ENCODE peak calls at places on chromosomes 7 and 10, in ten cellular contexts. N is K562, O is HL-60, P is stomach, B is HepG2, C is GM23338, F is sigmoid colon, T is breast epithelium, U is HCT116, R is SK-N-SH. J is an unnamed sample.

GRCh38 chr7:30799206-30799975 is 28.2 kb downstream of the MINDY4 start:
- DNase-seq in N (no peak), O (no peak), P (no peak), B (no peak), C (no peak), F (peak), T (no peak), U (no peak), R (no peak), J (peak)

GRCh38 chr10:96541921-96542320 is 28.2 kb upstream of the TLL2 start:
- DNase-seq in N (no peak), O (no peak), P (no peak), B (no peak), C (no peak), F (no peak), T (no peak), U (no peak), R (no peak), J (no peak)

GRCh38 chr10:78559514-78560392 is 509.0 kb upstream of the ZMIZ1 start:
- DNase-seq in N (no peak), O (no peak), P (no peak), B (no peak), C (peak), F (no peak), T (no peak), U (no peak), R (no peak), J (no peak)

GRCh38 chr7:73719806-73720169 is 319 bp upstream of the STX1A start:
- DNase-seq in N (no peak), O (peak), P (no peak), B (no peak), C (no peak), F (no peak), T (no peak), U (no peak), R (no peak), J (no peak)

GRCh38 chr10:79581044-79581443 is 20.8 kb upstream of the SFTPA2 start:
- DNase-seq in N (no peak), O (no peak), P (no peak), B (no peak), C (no peak), F (no peak), T (no peak), U (no peak), R (no peak), J (no peak)

GRCh38 chr7:96084880-96085551 is 236.9 kb downstream of the SLC25A13 start:
- DNase-seq in N (no peak), O (no peak), P (no peak), B (no peak), C (no peak), F (no peak), T (no peak), U (no peak), R (no peak), J (no peak)

GRCh38 chr7:118803-119376 is 73.5 kb upstream of the FAM20C start:
- DNase-seq in N (no peak), O (peak), P (no peak), B (no peak), C (no peak), F (peak), T (no peak), U (no peak), R (no peak), J (no peak)

GRCh38 chr10:121710971-121711370 is 112.7 kb upstream of the FGFR2 start:
- DNase-seq in N (no peak), O (no peak), P (no peak), B (no peak), C (no peak), F (no peak), T (no peak), U (no peak), R (peak), J (no peak)

GRCh38 chr7:12296051-12296570 is 85.0 kb downstream of the TMEM106B start:
- DNase-seq in N (no peak), O (no peak), P (no peak), B (no peak), C (no peak), F (no peak), T (no peak), U (no peak), R (no peak), J (no peak)

GRCh38 chr10:101208543-101208942 is 20.7 kb downstream of the LBX1 start:
- DNase-seq in N (no peak), O (no peak), P (no peak), B (no peak), C (no peak), F (no peak), T (no peak), U (no peak), R (no peak), J (no peak)

GRCh38 chr7:106895246-106895864 is 30.3 kb downstream of the PIK3CG start:
- DNase-seq in N (no peak), O (peak), P (no peak), B (no peak), C (no peak), F (no peak), T (no peak), U (no peak), R (no peak), J (no peak)

GRCh38 chr7:137895301-137896201 is 48.8 kb upstream of the DGKI start:
- DNase-seq in N (no peak), O (peak), P (no peak), B (no peak), C (no peak), F (no peak), T (no peak), U (no peak), R (no peak), J (no peak)

GRCh38 chr10:132575320-132576201 is 38.0 kb downstream of the INPP5A start:
- DNase-seq in N (no peak), O (peak), P (peak), B (no peak), C (no peak), F (no peak), T (no peak), U (no peak), R (no peak), J (no peak)

GRCh38 chr7:86006909-86007308 is 636.8 kb upstream of the GRM3 start:
- DNase-seq in N (no peak), O (no peak), P (no peak), B (no peak), C (no peak), F (no peak), T (no peak), U (no peak), R (no peak), J (no peak)

GRCh38 chr7:86013662-86014061 is 630.0 kb upstream of the GRM3 start:
- DNase-seq in N (no peak), O (no peak), P (no peak), B (no peak), C (no peak), F (no peak), T (no peak), U (no peak), R (no peak), J (no peak)

GRCh38 chr7:86012955-86013354 is 630.8 kb upstream of the GRM3 start:
- DNase-seq in N (no peak), O (no peak), P (no peak), B (no peak), C (no peak), F (no peak), T (no peak), U (no peak), R (no peak), J (no peak)

DNA sequence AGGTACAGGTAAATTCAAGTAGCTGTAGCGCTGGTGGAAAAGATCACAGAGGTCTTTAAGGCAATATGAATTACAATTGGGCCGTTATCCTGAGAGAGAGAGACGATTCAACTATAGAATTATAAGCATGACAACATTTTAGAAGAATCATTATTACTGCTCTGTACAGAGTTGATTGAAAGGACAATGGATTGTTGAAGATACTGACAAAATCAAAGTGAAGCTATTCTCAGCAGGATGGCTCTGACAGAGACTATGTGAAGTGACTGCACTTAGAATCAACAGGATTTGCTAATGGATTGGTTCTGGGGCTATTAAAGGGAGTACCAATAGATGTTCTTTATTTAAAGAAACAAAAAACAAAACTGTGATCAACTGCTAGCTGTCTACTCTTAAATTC is 634.8 kb upstream of the GRM3 start:
- DNase-seq in N (no peak), O (no peak), P (no peak), B (no peak), C (peak), F (no peak), T (no peak), U (no peak), R (no peak), J (no peak)
- TF ChIP-seq POLR2AphosphoS5 in N (no peak), O (no peak), P (no peak), B (no peak), C (no peak), F (no peak), T (no peak), U (no peak), R (no peak), J (no peak)

DNA sequence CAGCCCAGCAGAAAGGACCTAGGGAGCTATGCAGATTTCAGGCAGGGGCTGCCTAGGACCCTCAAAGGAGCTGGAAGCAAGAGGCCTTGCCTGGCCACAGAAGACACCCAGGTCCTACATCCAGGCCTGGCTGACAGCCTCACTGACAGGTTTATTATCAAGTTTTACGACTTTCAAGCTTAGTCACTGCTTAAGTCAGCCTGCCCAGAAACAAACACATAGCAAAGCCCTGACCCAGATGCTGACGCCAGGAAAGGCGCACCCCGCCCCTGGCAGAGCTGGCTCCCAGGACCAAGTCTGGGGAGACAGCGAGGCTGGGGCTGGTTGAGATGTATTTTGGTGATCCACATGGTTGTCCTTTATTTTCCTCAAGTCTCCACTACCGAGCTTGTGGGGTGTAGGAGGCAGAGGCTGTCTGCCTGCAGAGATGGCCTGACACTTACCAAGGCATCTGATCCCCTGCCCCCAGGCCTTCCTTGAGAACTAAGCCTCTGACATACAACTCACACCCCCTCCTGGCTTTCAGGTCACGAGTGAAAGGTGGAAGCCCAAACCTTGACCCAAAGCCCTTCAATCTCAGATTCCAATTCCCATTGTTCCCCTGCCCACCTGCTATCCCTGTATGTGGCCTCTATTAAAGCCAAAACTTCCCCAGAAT is 80.7 kb upstream of the EMX2 start:
- DNase-seq in N (no peak), O (no peak), P (no peak), B (no peak), C (no peak), F (peak), T (no peak), U (peak), R (no peak), J (no peak)
- TF ChIP-seq POLR2AphosphoS5 in N (no peak), O (no peak), P (no peak), B (no peak), C (no peak), F (peak), T (peak), U (no peak), R (no peak), J (no peak)

GRCh38 chr10:71695502-71696476 is 23.8 kb downstream of the C10orf105 start:
- DNase-seq in N (peak), O (no peak), P (no peak), B (peak), C (no peak), F (no peak), T (no peak), U (no peak), R (no peak), J (no peak)
- TF ChIP-seq POLR2AphosphoS5 in N (no peak), O (no peak), P (no peak), B (no peak), C (no peak), F (no peak), T (no peak), U (no peak), R (no peak), J (no peak)

GRCh38 chr7:40899651-40900507 is 765.1 kb downstream of the SUGCT start:
- DNase-seq in N (no peak), O (no peak), P (no peak), B (no peak), C (no peak), F (peak), T (no peak), U (no peak), R (no peak), J (no peak)
- TF ChIP-seq POLR2AphosphoS5 in N (no peak), O (no peak), P (no peak), B (no peak), C (no peak), F (no peak), T (no peak), U (no peak), R (no peak), J (no peak)